ENCODE peak calls at places on chromosome 19, in seven cellular contexts. Z is brain microvascular endothelial cell; O is tibial nerve; V is A549; D is cardiac muscle cell; W is hepatocyte; Q is CD8-positive, alpha-beta T cell. Y is an unnamed sample.

GRCh38 chr19:3285647-3286176 is 61.3 kb downstream of the CELF5 start:
- DNase-seq in O (no peak), D (no peak), Z (no peak), Q (peak; percentile 43), W (no peak), V (peak; percentile 58), Y (no peak)

GRCh38 chr19:58218899-58219298 is 9.8 kb upstream of the ZNF544 start:
- DNase-seq in Q (no peak), O (no peak), Z (no peak), W (no peak), D (peak; percentile 18), V (no peak), Y (no peak)

GRCh38 chr19:19185853-19186728 is 5.9 kb downstream of the BORCS8 start:
- DNase-seq in D (peak; percentile 56), Q (peak; percentile 16), W (peak; percentile 59), O (no peak), Z (no peak), V (no peak), Y (no peak)

GRCh38 chr19:57558525-57558924 is 1.1 kb downstream of the ZNF550 start:
- DNase-seq in D (peak; percentile 23), O (no peak), V (no peak), Z (peak; percentile 4), Q (no peak), W (peak; percentile 16), Y (no peak)

GRCh38 chr19:39444598-39445257 is 654 bp upstream of the SUPT5H start:
- DNase-seq in O (no peak), W (no peak), V (no peak), D (peak; percentile 6), Z (no peak), Q (no peak), Y (no peak)

GRCh38 chr19:8423821-8424223 is 10.7 kb downstream of the MARCHF2 start:
- DNase-seq in Q (no peak), O (peak; percentile 99), D (no peak), W (peak; percentile 96), Z (peak; percentile 97), V (peak; percentile 67), Y (peak; percentile 57)

GRCh38 chr19:6042776-6043726 is 65.1 kb upstream of the RANBP3 start:
- DNase-seq in O (no peak), D (no peak), Q (no peak), V (no peak), Z (no peak), W (no peak), Y (no peak)

GRCh38 chr19:58577581-58578429 is 4.7 kb upstream of the MZF1 start:
- DNase-seq in V (no peak), Q (no peak), W (no peak), D (no peak), O (no peak), Z (no peak), Y (peak; percentile 3)

GRCh38 chr19:18433735-18434398 is 4.1 kb downstream of the ISYNA1 start:
- DNase-seq in W (no peak), Z (no peak), O (no peak), D (peak; percentile 55), Q (no peak), V (no peak), Y (no peak)

GRCh38 chr19:58374200-58374599 is 6.6 kb downstream of the ZNF837 start:
- DNase-seq in W (no peak), Z (no peak), Q (no peak), O (no peak), D (no peak), V (no peak), Y (no peak)

GRCh38 chr19:32877323-32877912 is 7.9 kb upstream of the SLC7A9 start:
- DNase-seq in D (no peak), O (no peak), Q (no peak), W (no peak), Z (no peak), V (no peak), Y (no peak)

GRCh38 chr19:2517881-2518601 is 42.1 kb downstream of the GADD45B start:
- DNase-seq in D (peak; percentile 49), W (peak; percentile 54), Z (no peak), Q (no peak), V (no peak), O (no peak), Y (no peak)

GRCh38 chr19:54312436-54313362 is at the start of gene LILRA5:
- DNase-seq in W (no peak), Z (no peak), Q (no peak), D (no peak), V (no peak), O (peak; percentile 22), Y (no peak)

GRCh38 chr19:17766543-17767131 is 15.4 kb downstream of the FCHO1 start:
- DNase-seq in W (peak; percentile 92), Z (peak; percentile 83), D (peak; percentile 88), Q (no peak), V (peak; percentile 64), O (peak; percentile 77), Y (peak; percentile 53)

GRCh38 chr19:10184636-10185035 is 10.1 kb downstream of the DNMT1 start:
- DNase-seq in D (no peak), Z (no peak), O (no peak), Q (no peak), V (no peak), W (no peak), Y (peak; percentile 21)

GRCh38 chr19:40251991-40252390 is 25.5 kb upstream of the CCNP start:
- DNase-seq in Z (no peak), O (no peak), W (no peak), V (no peak), D (no peak), Q (no peak), Y (no peak)

GRCh38 chr19:29537181-29537580 is 11.4 kb downstream of the VSTM2B start:
- DNase-seq in Z (no peak), V (no peak), W (no peak), D (no peak), O (no peak), Q (no peak), Y (no peak)

GRCh38 chr19:7497292-7497691 is 8.5 kb upstream of the PEX11G start:
- DNase-seq in W (no peak), Z (no peak), V (no peak), D (no peak), O (no peak), Q (no peak), Y (no peak)

GRCh38 chr19:2720777-2721569 is at the start of gene DIRAS1:
- DNase-seq in W (no peak), Z (no peak), Q (no peak), O (no peak), D (peak; percentile 52), V (no peak), Y (no peak)

GRCh38 chr19:14410775-14411134 is 8.4 kb downstream of the DDX39A start:
- DNase-seq in W (no peak), V (no peak), Z (no peak), D (no peak), Q (no peak), O (no peak), Y (no peak)
- H3K27ac ChIP-seq in W (no peak overlapping the region), V (no peak overlapping the region), Z (no peak overlapping the region), D (no peak overlapping the region), Q (no peak overlapping the region), O (no peak overlapping the region), Y (no peak overlapping the region)

GRCh38 chr19:55454787-55455243 is 6.6 kb downstream of the ISOC2 start:
- DNase-seq in Z (no peak), O (no peak), Q (no peak), V (peak; percentile 92), W (no peak), D (peak; percentile 54), Y (no peak)
- TF ChIP-seq CTCF in Z (peak; percentile 90), O (peak; percentile 54), Q (peak; percentile 55), V (peak; percentile 78), W (peak; percentile 49), D (peak; percentile 75), Y (peak; percentile 30)

GRCh38 chr19:31354316-31354715 is 5.1 kb upstream of the TSHZ3 start:
- DNase-seq in W (no peak), V (no peak), D (no peak), O (no peak), Q (no peak), Z (no peak), Y (no peak)

GRCh38 chr19:31351212-31352193 is 2.3 kb upstream of the TSHZ3 start:
- DNase-seq in Z (peak; percentile 51), W (peak; percentile 45), D (peak; percentile 48), Q (no peak), V (peak; percentile 46), O (no peak), Y (peak; percentile 41)

GRCh38 chr19:31352296-31352781 is 3.1 kb upstream of the TSHZ3 start:
- DNase-seq in V (no peak), O (no peak), D (no peak), Q (no peak), W (no peak), Z (no peak), Y (no peak)

GRCh38 chr19:31353826-31354225 is 4.6 kb upstream of the TSHZ3 start:
- DNase-seq in W (no peak), Z (no peak), D (no peak), O (no peak), V (no peak), Q (no peak), Y (peak; percentile 68)

GRCh38 chr19:31352782-31353651 is 3.8 kb upstream of the TSHZ3 start:
- DNase-seq in W (no peak), Q (no peak), Z (no peak), D (no peak), V (no peak), O (no peak), Y (no peak)
- H3K27ac ChIP-seq in W (no peak overlapping the region), Q (no peak overlapping the region), Z (no peak overlapping the region), D (no peak overlapping the region), V (no peak overlapping the region), O (no peak overlapping the region), Y (no peak overlapping the region)

GRCh38 chr19:47491358-47492136 is 7.5 kb upstream of the KPTN start:
- DNase-seq in D (no peak), Z (no peak), V (no peak), Q (no peak), W (no peak), O (no peak), Y (no peak)
- TF ChIP-seq CTCF in D (no peak), Z (no peak), V (no peak), Q (no peak), W (no peak), O (no peak), Y (no peak)

GRCh38 chr19:11694533-11695439 is 44.0 kb downstream of the ZNF823 start:
- DNase-seq in O (peak; percentile 99), Z (peak; percentile 97), W (peak; percentile 97), V (no peak), D (peak; percentile 97), Q (peak; percentile 59), Y (peak; percentile 97)
- H3K27ac ChIP-seq in O (no peak overlapping the region), Z (peak overlapping the region; percentile 25), W (peak overlapping the region; percentile 84), V (no peak overlapping the region), D (peak overlapping the region; percentile 89), Q (no peak overlapping the region), Y (peak overlapping the region; percentile 78)

GRCh38 chr19:1471514-1472107 is 7.4 kb downstream of the C19orf25 start:
- DNase-seq in W (no peak), Q (no peak), D (no peak), O (no peak), V (no peak), Z (no peak), Y (no peak)
- TF ChIP-seq CTCF in W (peak; percentile 26), Q (no peak), D (no peak), O (no peak), V (no peak), Z (peak; percentile 35), Y (no peak)